ENCODE peak calls at places on chromosome 19, in five cellular contexts. One of them, this sample, is unnamed.

GRCh38 chr19:14410054-14410774 is 8.9 kb downstream of the DDX39A start:
- DNase-seq in HL-60: no peak
- DNase-seq in transverse colon: no peak
- DNase-seq in left ventricle myocardium inferior: no peak
- DNase-seq in pancreas: no peak
- DNase-seq in this sample: no peak

GRCh38 chr19:48258350-48258749 is 2.6 kb upstream of the CARD8 start:
- DNase-seq in HL-60: peak
- DNase-seq in transverse colon: no peak
- DNase-seq in left ventricle myocardium inferior: no peak
- DNase-seq in pancreas: no peak
- DNase-seq in this sample: peak

GRCh38 chr19:8221161-8221560 is 12.0 kb downstream of the CERS4 start:
- DNase-seq in HL-60: no peak
- DNase-seq in transverse colon: no peak
- DNase-seq in left ventricle myocardium inferior: no peak
- DNase-seq in pancreas: peak
- DNase-seq in this sample: no peak

GRCh38 chr19:5897189-5897969 is 6.2 kb downstream of the NDUFA11 start:
- DNase-seq in HL-60: no peak
- DNase-seq in transverse colon: no peak
- DNase-seq in left ventricle myocardium inferior: no peak
- DNase-seq in pancreas: no peak
- DNase-seq in this sample: no peak

GRCh38 chr19:15575406-15575805 is 39.6 kb upstream of the CYP4F8 start:
- DNase-seq in HL-60: no peak
- DNase-seq in transverse colon: no peak
- DNase-seq in left ventricle myocardium inferior: no peak
- DNase-seq in pancreas: no peak
- DNase-seq in this sample: no peak

GRCh38 chr19:16654151-16654550 is 5.8 kb downstream of the SMIM7 start:
- DNase-seq in HL-60: no peak
- DNase-seq in transverse colon: no peak
- DNase-seq in left ventricle myocardium inferior: no peak
- DNase-seq in pancreas: no peak
- DNase-seq in this sample: no peak

GRCh38 chr19:46529622-46530451 is 34.2 kb upstream of the PNMA8B start:
- DNase-seq in HL-60: peak
- DNase-seq in transverse colon: peak
- DNase-seq in left ventricle myocardium inferior: peak
- DNase-seq in pancreas: peak
- DNase-seq in this sample: no peak

GRCh38 chr19:18339703-18340102 is 695 bp upstream of the PGPEP1 start:
- DNase-seq in HL-60: peak
- DNase-seq in transverse colon: no peak
- DNase-seq in left ventricle myocardium inferior: no peak
- DNase-seq in pancreas: no peak
- DNase-seq in this sample: no peak

GRCh38 chr19:45767881-45768643 is 990 bp downstream of the SIX5 start:
- DNase-seq in HL-60: peak
- DNase-seq in transverse colon: peak
- DNase-seq in left ventricle myocardium inferior: peak
- DNase-seq in pancreas: peak
- DNase-seq in this sample: no peak

GRCh38 chr19:27679399-27679798 is 1533.6 kb downstream of the UQCRFS1 start:
- DNase-seq in HL-60: no peak
- DNase-seq in transverse colon: no peak
- DNase-seq in left ventricle myocardium inferior: no peak
- DNase-seq in pancreas: no peak
- DNase-seq in this sample: no peak

GRCh38 chr19:32404213-32404938 is 1.2 kb upstream of the DPY19L3 start:
- DNase-seq in HL-60: peak
- DNase-seq in transverse colon: no peak
- DNase-seq in left ventricle myocardium inferior: no peak
- DNase-seq in pancreas: peak
- DNase-seq in this sample: no peak

GRCh38 chr19:800360-801029 is 3.2 kb downstream of the PTBP1 start:
- DNase-seq in HL-60: no peak
- DNase-seq in transverse colon: peak
- DNase-seq in left ventricle myocardium inferior: no peak
- DNase-seq in pancreas: peak
- DNase-seq in this sample: no peak

GRCh38 chr19:558770-559439 is 13.5 kb upstream of the BSG start:
- DNase-seq in HL-60: no peak
- DNase-seq in transverse colon: peak
- DNase-seq in left ventricle myocardium inferior: no peak
- DNase-seq in pancreas: no peak
- DNase-seq in this sample: no peak

GRCh38 chr19:44747739-44748425 is 626 bp upstream of the BCL3 start:
- DNase-seq in HL-60: peak
- DNase-seq in transverse colon: peak
- DNase-seq in left ventricle myocardium inferior: peak
- DNase-seq in pancreas: peak
- DNase-seq in this sample: no peak

GRCh38 chr19:8151499-8152035 is 2.2 kb upstream of the FBN3 start:
- DNase-seq in HL-60: no peak
- DNase-seq in transverse colon: no peak
- DNase-seq in left ventricle myocardium inferior: no peak
- DNase-seq in pancreas: no peak
- DNase-seq in this sample: no peak

GRCh38 chr19:55231391-55232283 is 3.1 kb upstream of the TMEM86B start:
- DNase-seq in HL-60: no peak
- DNase-seq in transverse colon: no peak
- DNase-seq in left ventricle myocardium inferior: no peak
- DNase-seq in pancreas: peak
- DNase-seq in this sample: no peak

GRCh38 chr19:8352134-8352827 is 9.2 kb upstream of the KANK3 start:
- DNase-seq in HL-60: no peak
- DNase-seq in transverse colon: no peak
- DNase-seq in left ventricle myocardium inferior: no peak
- DNase-seq in pancreas: no peak
- DNase-seq in this sample: no peak

GRCh38 chr19:42074513-42075363 is 1.2 kb upstream of the ZNF574 start:
- DNase-seq in HL-60: peak
- DNase-seq in transverse colon: peak
- DNase-seq in left ventricle myocardium inferior: no peak
- DNase-seq in pancreas: peak
- DNase-seq in this sample: no peak

GRCh38 chr19:58571575-58571947 is 1.6 kb downstream of the MZF1 start:
- DNase-seq in HL-60: no peak
- DNase-seq in transverse colon: peak
- DNase-seq in left ventricle myocardium inferior: no peak
- DNase-seq in pancreas: peak
- DNase-seq in this sample: no peak

GRCh38 chr19:6521718-6522646 is 8.8 kb upstream of the TNFSF9 start:
- DNase-seq in HL-60: no peak
- DNase-seq in transverse colon: peak
- DNase-seq in left ventricle myocardium inferior: no peak
- DNase-seq in pancreas: no peak
- DNase-seq in this sample: peak

GRCh38 chr19:9323557-9323918 is 441 bp upstream of the ZNF559 start:
- DNase-seq in HL-60: peak
- DNase-seq in transverse colon: peak
- DNase-seq in left ventricle myocardium inferior: peak
- DNase-seq in pancreas: peak
- DNase-seq in this sample: peak

GRCh38 chr19:42242512-42243409 is at the start of gene GSK3A:
- DNase-seq in HL-60: peak
- DNase-seq in transverse colon: peak
- DNase-seq in left ventricle myocardium inferior: peak
- DNase-seq in pancreas: peak
- DNase-seq in this sample: peak

GRCh38 chr19:52200044-52200443 is 10.2 kb downstream of the PPP2R1A start:
- DNase-seq in HL-60: no peak
- DNase-seq in transverse colon: no peak
- DNase-seq in left ventricle myocardium inferior: peak
- DNase-seq in pancreas: no peak
- DNase-seq in this sample: no peak

GRCh38 chr19:7506385-7507328 is 9.2 kb upstream of the ZNF358 start:
- DNase-seq in HL-60: peak
- DNase-seq in transverse colon: peak
- DNase-seq in left ventricle myocardium inferior: peak
- DNase-seq in pancreas: peak
- DNase-seq in this sample: no peak

GRCh38 chr19:45446295-45446694 is 21.5 kb upstream of the FOSB start:
- DNase-seq in HL-60: peak
- DNase-seq in transverse colon: no peak
- DNase-seq in left ventricle myocardium inferior: no peak
- DNase-seq in pancreas: no peak
- DNase-seq in this sample: no peak

GRCh38 chr19:6811906-6812305 is 39.4 kb downstream of the VAV1 start:
- DNase-seq in HL-60: peak
- DNase-seq in transverse colon: no peak
- DNase-seq in left ventricle myocardium inferior: no peak
- DNase-seq in pancreas: no peak
- DNase-seq in this sample: no peak

GRCh38 chr19:46717034-46717715 is at the start of gene PRKD2:
- DNase-seq in HL-60: peak
- DNase-seq in transverse colon: peak
- DNase-seq in left ventricle myocardium inferior: peak
- DNase-seq in pancreas: peak
- DNase-seq in this sample: no peak

GRCh38 chr19:28963481-28964245 is 249.3 kb downstream of the UQCRFS1 start:
- DNase-seq in HL-60: no peak
- DNase-seq in transverse colon: no peak
- DNase-seq in left ventricle myocardium inferior: no peak
- DNase-seq in pancreas: no peak
- DNase-seq in this sample: no peak

GRCh38 chr19:13701624-13702023 is 62.7 kb upstream of the MRI1 start:
- DNase-seq in HL-60: no peak
- DNase-seq in transverse colon: no peak
- DNase-seq in left ventricle myocardium inferior: no peak
- DNase-seq in pancreas: no peak
- DNase-seq in this sample: no peak

GRCh38 chr19:46384396-46384795 is 29.0 kb downstream of the CCDC8 start:
- DNase-seq in HL-60: no peak
- DNase-seq in transverse colon: no peak
- DNase-seq in left ventricle myocardium inferior: peak
- DNase-seq in pancreas: no peak
- DNase-seq in this sample: no peak

DNA sequence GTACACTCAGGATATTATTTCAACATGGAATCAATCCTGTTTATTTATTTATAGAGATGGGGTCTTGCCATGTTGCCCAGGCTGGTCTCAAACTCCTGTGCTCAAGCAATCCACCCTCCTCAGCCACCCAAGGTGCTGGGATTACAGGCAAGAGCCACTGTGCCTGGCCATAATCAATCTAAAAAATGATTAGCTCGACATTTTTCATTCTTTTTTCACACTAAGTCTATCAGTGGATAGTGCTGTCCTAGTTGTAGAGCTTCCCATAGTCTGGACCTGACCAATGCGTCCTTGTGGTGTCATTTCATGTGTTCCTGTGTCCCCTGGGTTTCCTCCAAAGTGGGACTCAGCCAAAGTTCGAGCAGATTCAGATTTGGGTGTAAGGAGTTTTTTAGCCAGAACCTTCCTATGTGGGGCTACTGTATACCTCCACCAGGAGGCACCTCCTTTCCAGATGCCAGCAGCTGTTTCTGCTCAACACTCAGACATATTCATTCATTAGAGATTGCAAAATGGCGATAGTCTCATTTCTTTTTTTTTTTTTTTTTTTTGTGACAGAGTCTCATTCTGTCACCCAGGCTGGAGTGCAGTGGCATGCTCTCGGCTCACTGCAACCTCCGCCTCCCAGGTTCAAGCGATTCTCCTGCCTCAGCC is 61.1 kb downstream of the MAP4K1 start:
- DNase-seq in HL-60: no peak
- DNase-seq in transverse colon: no peak
- DNase-seq in left ventricle myocardium inferior: no peak
- DNase-seq in pancreas: no peak
- DNase-seq in this sample: no peak
- TF ChIP-seq CTCF in HL-60: no peak
- TF ChIP-seq CTCF in transverse colon: no peak
- TF ChIP-seq CTCF in left ventricle myocardium inferior: no peak
- TF ChIP-seq CTCF in pancreas: no peak
- TF ChIP-seq CTCF in this sample: peak

DNA sequence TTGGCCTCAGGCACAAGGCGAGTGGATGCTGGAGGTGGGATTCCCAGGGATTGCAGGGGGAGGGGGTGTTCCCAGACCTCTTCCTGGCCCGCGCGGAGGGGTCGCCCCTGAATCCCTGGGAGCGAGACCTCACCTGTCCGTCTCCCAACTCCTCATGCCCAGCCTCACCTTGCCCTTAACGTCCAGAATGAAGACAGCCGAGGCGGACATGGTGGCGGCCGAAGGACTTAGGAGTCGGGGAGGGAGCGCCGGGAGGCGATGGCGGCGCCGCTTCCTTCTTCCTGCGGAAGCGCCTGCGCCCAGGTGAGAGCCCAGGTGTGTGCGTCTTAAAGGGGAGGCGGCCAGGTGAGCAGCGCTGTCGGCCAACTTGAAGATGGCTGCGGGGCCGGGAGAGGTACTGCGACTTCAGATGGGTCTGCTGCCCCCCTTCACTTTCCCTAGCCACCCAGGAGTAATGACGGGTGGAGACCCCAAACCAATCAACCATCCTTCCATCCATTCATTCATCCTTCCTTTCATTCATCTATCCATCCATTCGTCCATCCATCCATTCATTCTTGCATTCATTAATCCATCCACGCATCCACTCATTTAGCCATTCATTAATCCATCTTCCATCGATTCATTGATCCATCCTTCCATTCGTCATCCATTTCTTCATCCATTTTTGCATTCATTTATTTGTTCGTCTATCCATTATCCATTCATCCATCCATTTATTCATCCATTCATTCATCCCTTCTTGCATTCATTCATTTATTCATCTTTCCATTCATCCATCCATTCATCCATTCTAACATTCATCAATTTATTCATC is at the start of gene AP1M2:
- DNase-seq in HL-60: no peak
- DNase-seq in transverse colon: peak
- DNase-seq in left ventricle myocardium inferior: no peak
- DNase-seq in pancreas: peak
- DNase-seq in this sample: no peak
- H3K4me3 ChIP-seq in HL-60: no peak
- H3K4me3 ChIP-seq in transverse colon: peak
- H3K4me3 ChIP-seq in left ventricle myocardium inferior: no peak
- H3K4me3 ChIP-seq in pancreas: peak
- H3K4me3 ChIP-seq in this sample: no peak

DNA sequence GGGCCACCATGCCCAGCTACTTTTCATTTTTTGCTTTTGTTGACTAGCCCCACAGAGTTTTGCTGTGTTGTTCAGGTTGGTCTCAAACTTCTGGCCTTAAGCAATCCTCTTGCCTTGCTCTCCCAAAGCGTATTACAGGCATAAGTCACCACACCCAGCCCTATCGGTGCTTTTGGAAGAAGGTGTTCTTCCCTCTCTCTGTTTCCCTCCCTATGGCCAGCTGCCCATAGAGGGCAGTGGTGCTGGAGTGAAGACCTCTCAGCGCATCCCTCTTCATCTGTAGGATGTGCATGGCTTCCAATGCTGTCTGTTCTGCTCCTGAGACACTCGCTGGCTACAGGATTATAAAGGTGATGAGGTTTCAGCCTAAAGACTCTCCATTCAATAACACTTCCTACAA is 1.3 kb upstream of the CD22 start:
- DNase-seq in HL-60: no peak
- DNase-seq in transverse colon: no peak
- DNase-seq in left ventricle myocardium inferior: no peak
- DNase-seq in pancreas: peak
- DNase-seq in this sample: no peak
- TF ChIP-seq CTCF in HL-60: no peak
- TF ChIP-seq CTCF in transverse colon: no peak
- TF ChIP-seq CTCF in left ventricle myocardium inferior: no peak
- TF ChIP-seq CTCF in pancreas: no peak
- TF ChIP-seq CTCF in this sample: peak

GRCh38 chr19:50203281-50204080 is at the start of gene MYH14:
- DNase-seq in HL-60: no peak
- DNase-seq in transverse colon: peak
- DNase-seq in left ventricle myocardium inferior: peak
- DNase-seq in pancreas: peak
- DNase-seq in this sample: no peak
- H3K4me3 ChIP-seq in HL-60: no peak
- H3K4me3 ChIP-seq in transverse colon: peak
- H3K4me3 ChIP-seq in left ventricle myocardium inferior: peak
- H3K4me3 ChIP-seq in pancreas: peak
- H3K4me3 ChIP-seq in this sample: no peak

This sample was measured in GM12864.